ENCODE peak calls at places on chromosome 9, in six cellular contexts. One of them, this sample, is unnamed.
A peak's percentile ranks its signal among the peaks of the same experiment; 100 is the strongest.

GRCh38 chr9:106697390-106697789 is 165.6 kb upstream of the ZNF462 start:
- DNase-seq in cardiac muscle cell: no peak
- DNase-seq in posterior vena cava: no peak
- DNase-seq in HT-29: no peak
- DNase-seq in activated naive CD4-positive, alpha-beta T cell treated with anti-CD3 and anti-CD28 coated beads, Interleukin-2, amount 10 ng/mL, durations not matched to agents 7 days and 5 days: no peak
- DNase-seq in NCI-H1048: no peak
- DNase-seq in this sample: no peak

GRCh38 chr9:7081065-7081600 is 323.4 kb downstream of the KDM4C start:
- DNase-seq in cardiac muscle cell: no peak
- DNase-seq in posterior vena cava: no peak
- DNase-seq in HT-29: no peak
- DNase-seq in activated naive CD4-positive, alpha-beta T cell treated with anti-CD3 and anti-CD28 coated beads, Interleukin-2, amount 10 ng/mL, durations not matched to agents 7 days and 5 days: no peak
- DNase-seq in NCI-H1048: no peak
- DNase-seq in this sample: no peak

GRCh38 chr9:119967867-119968535 is 598.8 kb upstream of the BRINP1 start:
- DNase-seq in cardiac muscle cell: no peak
- DNase-seq in posterior vena cava: no peak
- DNase-seq in HT-29: no peak
- DNase-seq in activated naive CD4-positive, alpha-beta T cell treated with anti-CD3 and anti-CD28 coated beads, Interleukin-2, amount 10 ng/mL, durations not matched to agents 7 days and 5 days: no peak
- DNase-seq in NCI-H1048: no peak
- DNase-seq in this sample: no peak

GRCh38 chr9:70007831-70008230 is 35.8 kb upstream of the MAMDC2 start:
- DNase-seq in cardiac muscle cell: no peak
- DNase-seq in posterior vena cava: no peak
- DNase-seq in HT-29: no peak
- DNase-seq in activated naive CD4-positive, alpha-beta T cell treated with anti-CD3 and anti-CD28 coated beads, Interleukin-2, amount 10 ng/mL, durations not matched to agents 7 days and 5 days: no peak
- DNase-seq in NCI-H1048: no peak
- DNase-seq in this sample: no peak

GRCh38 chr9:125626187-125626586 is 80.8 kb downstream of the MAPKAP1 start:
- DNase-seq in cardiac muscle cell: no peak
- DNase-seq in posterior vena cava: no peak
- DNase-seq in HT-29: no peak
- DNase-seq in activated naive CD4-positive, alpha-beta T cell treated with anti-CD3 and anti-CD28 coated beads, Interleukin-2, amount 10 ng/mL, durations not matched to agents 7 days and 5 days: no peak
- DNase-seq in NCI-H1048: no peak
- DNase-seq in this sample: no peak

GRCh38 chr9:5596173-5596572 is 32.7 kb upstream of the RIC1 start:
- DNase-seq in cardiac muscle cell: no peak
- DNase-seq in posterior vena cava: no peak
- DNase-seq in HT-29: no peak
- DNase-seq in activated naive CD4-positive, alpha-beta T cell treated with anti-CD3 and anti-CD28 coated beads, Interleukin-2, amount 10 ng/mL, durations not matched to agents 7 days and 5 days: no peak
- DNase-seq in NCI-H1048: no peak
- DNase-seq in this sample: no peak

GRCh38 chr9:37549527-37549926 is 26.7 kb downstream of the FBXO10 start:
- DNase-seq in cardiac muscle cell: no peak
- DNase-seq in posterior vena cava: no peak
- DNase-seq in HT-29: no peak
- DNase-seq in activated naive CD4-positive, alpha-beta T cell treated with anti-CD3 and anti-CD28 coated beads, Interleukin-2, amount 10 ng/mL, durations not matched to agents 7 days and 5 days: no peak
- DNase-seq in NCI-H1048: no peak
- DNase-seq in this sample: no peak

GRCh38 chr9:105069285-105070065 is 141.5 kb upstream of the ABCA1 start:
- DNase-seq in cardiac muscle cell: peak; percentile 56
- DNase-seq in posterior vena cava: no peak
- DNase-seq in HT-29: no peak
- DNase-seq in activated naive CD4-positive, alpha-beta T cell treated with anti-CD3 and anti-CD28 coated beads, Interleukin-2, amount 10 ng/mL, durations not matched to agents 7 days and 5 days: no peak
- DNase-seq in NCI-H1048: no peak
- DNase-seq in this sample: no peak

GRCh38 chr9:25702536-25702935 is 24.3 kb upstream of the TUSC1 start:
- DNase-seq in cardiac muscle cell: no peak
- DNase-seq in posterior vena cava: no peak
- DNase-seq in HT-29: no peak
- DNase-seq in activated naive CD4-positive, alpha-beta T cell treated with anti-CD3 and anti-CD28 coated beads, Interleukin-2, amount 10 ng/mL, durations not matched to agents 7 days and 5 days: no peak
- DNase-seq in NCI-H1048: no peak
- DNase-seq in this sample: no peak

GRCh38 chr9:91785403-91785917 is 164.6 kb downstream of the ROR2 start:
- DNase-seq in cardiac muscle cell: no peak
- DNase-seq in posterior vena cava: peak; percentile 49
- DNase-seq in HT-29: no peak
- DNase-seq in activated naive CD4-positive, alpha-beta T cell treated with anti-CD3 and anti-CD28 coated beads, Interleukin-2, amount 10 ng/mL, durations not matched to agents 7 days and 5 days: no peak
- DNase-seq in NCI-H1048: no peak
- DNase-seq in this sample: no peak

GRCh38 chr9:132780230-132781007 is 97.7 kb downstream of the AK8 start:
- DNase-seq in cardiac muscle cell: no peak
- DNase-seq in posterior vena cava: no peak
- DNase-seq in HT-29: no peak
- DNase-seq in activated naive CD4-positive, alpha-beta T cell treated with anti-CD3 and anti-CD28 coated beads, Interleukin-2, amount 10 ng/mL, durations not matched to agents 7 days and 5 days: no peak
- DNase-seq in NCI-H1048: no peak
- DNase-seq in this sample: no peak

GRCh38 chr9:76077537-76077936 is 187.1 kb downstream of the PCSK5 start:
- DNase-seq in cardiac muscle cell: no peak
- DNase-seq in posterior vena cava: no peak
- DNase-seq in HT-29: no peak
- DNase-seq in activated naive CD4-positive, alpha-beta T cell treated with anti-CD3 and anti-CD28 coated beads, Interleukin-2, amount 10 ng/mL, durations not matched to agents 7 days and 5 days: no peak
- DNase-seq in NCI-H1048: no peak
- DNase-seq in this sample: no peak

GRCh38 chr9:94941211-94941875 is 214.8 kb downstream of the AOPEP start:
- DNase-seq in cardiac muscle cell: no peak
- DNase-seq in posterior vena cava: no peak
- DNase-seq in HT-29: peak; percentile 76
- DNase-seq in activated naive CD4-positive, alpha-beta T cell treated with anti-CD3 and anti-CD28 coated beads, Interleukin-2, amount 10 ng/mL, durations not matched to agents 7 days and 5 days: no peak
- DNase-seq in NCI-H1048: no peak
- DNase-seq in this sample: no peak

GRCh38 chr9:36898621-36899020 is 135.4 kb downstream of the PAX5 start:
- DNase-seq in cardiac muscle cell: no peak
- DNase-seq in posterior vena cava: peak; percentile 53
- DNase-seq in HT-29: no peak
- DNase-seq in activated naive CD4-positive, alpha-beta T cell treated with anti-CD3 and anti-CD28 coated beads, Interleukin-2, amount 10 ng/mL, durations not matched to agents 7 days and 5 days: peak; percentile 8
- DNase-seq in NCI-H1048: no peak
- DNase-seq in this sample: no peak

GRCh38 chr9:136696502-136696901 is 9.2 kb upstream of the AGPAT2 start:
- DNase-seq in cardiac muscle cell: no peak
- DNase-seq in posterior vena cava: no peak
- DNase-seq in HT-29: no peak
- DNase-seq in activated naive CD4-positive, alpha-beta T cell treated with anti-CD3 and anti-CD28 coated beads, Interleukin-2, amount 10 ng/mL, durations not matched to agents 7 days and 5 days: no peak
- DNase-seq in NCI-H1048: no peak
- DNase-seq in this sample: no peak

GRCh38 chr9:116207371-116208111 is 54.0 kb downstream of the PAPPA start:
- DNase-seq in cardiac muscle cell: no peak
- DNase-seq in posterior vena cava: no peak
- DNase-seq in HT-29: no peak
- DNase-seq in activated naive CD4-positive, alpha-beta T cell treated with anti-CD3 and anti-CD28 coated beads, Interleukin-2, amount 10 ng/mL, durations not matched to agents 7 days and 5 days: no peak
- DNase-seq in NCI-H1048: no peak
- DNase-seq in this sample: no peak

GRCh38 chr9:121699271-121700164 is 48.1 kb downstream of the DAB2IP start:
- DNase-seq in cardiac muscle cell: no peak
- DNase-seq in posterior vena cava: peak; percentile 90
- DNase-seq in HT-29: no peak
- DNase-seq in activated naive CD4-positive, alpha-beta T cell treated with anti-CD3 and anti-CD28 coated beads, Interleukin-2, amount 10 ng/mL, durations not matched to agents 7 days and 5 days: peak; percentile 80
- DNase-seq in NCI-H1048: no peak
- DNase-seq in this sample: no peak

GRCh38 chr9:132040808-132041207 is 38.9 kb downstream of the MED27 start:
- DNase-seq in cardiac muscle cell: peak; percentile 24
- DNase-seq in posterior vena cava: no peak
- DNase-seq in HT-29: no peak
- DNase-seq in activated naive CD4-positive, alpha-beta T cell treated with anti-CD3 and anti-CD28 coated beads, Interleukin-2, amount 10 ng/mL, durations not matched to agents 7 days and 5 days: no peak
- DNase-seq in NCI-H1048: no peak
- DNase-seq in this sample: no peak

GRCh38 chr9:137278061-137278912 is 761 bp downstream of the TOR4A start:
- DNase-seq in cardiac muscle cell: no peak
- DNase-seq in posterior vena cava: no peak
- DNase-seq in HT-29: peak; percentile 29
- DNase-seq in activated naive CD4-positive, alpha-beta T cell treated with anti-CD3 and anti-CD28 coated beads, Interleukin-2, amount 10 ng/mL, durations not matched to agents 7 days and 5 days: peak; percentile 46
- DNase-seq in NCI-H1048: no peak
- DNase-seq in this sample: no peak

GRCh38 chr9:128127568-128127989 is at the start of gene PTGES2:
- DNase-seq in cardiac muscle cell: peak; percentile 89
- DNase-seq in posterior vena cava: peak; percentile 95
- DNase-seq in HT-29: peak; percentile 86
- DNase-seq in activated naive CD4-positive, alpha-beta T cell treated with anti-CD3 and anti-CD28 coated beads, Interleukin-2, amount 10 ng/mL, durations not matched to agents 7 days and 5 days: peak; percentile 83
- DNase-seq in NCI-H1048: peak; percentile 67
- DNase-seq in this sample: peak; percentile 84

GRCh38 chr9:77765781-77766259 is 117.7 kb upstream of the GNA14 start:
- DNase-seq in cardiac muscle cell: no peak
- DNase-seq in posterior vena cava: no peak
- DNase-seq in HT-29: no peak
- DNase-seq in activated naive CD4-positive, alpha-beta T cell treated with anti-CD3 and anti-CD28 coated beads, Interleukin-2, amount 10 ng/mL, durations not matched to agents 7 days and 5 days: no peak
- DNase-seq in NCI-H1048: no peak
- DNase-seq in this sample: no peak

GRCh38 chr9:117245225-117245624 is 169.6 kb downstream of the ASTN2 start:
- DNase-seq in cardiac muscle cell: peak; percentile 3
- DNase-seq in posterior vena cava: no peak
- DNase-seq in HT-29: no peak
- DNase-seq in activated naive CD4-positive, alpha-beta T cell treated with anti-CD3 and anti-CD28 coated beads, Interleukin-2, amount 10 ng/mL, durations not matched to agents 7 days and 5 days: no peak
- DNase-seq in NCI-H1048: no peak
- DNase-seq in this sample: no peak

GRCh38 chr9:14428781-14429230 is 114.9 kb upstream of the NFIB start:
- DNase-seq in cardiac muscle cell: peak; percentile 89
- DNase-seq in posterior vena cava: peak; percentile 89
- DNase-seq in HT-29: peak; percentile 79
- DNase-seq in activated naive CD4-positive, alpha-beta T cell treated with anti-CD3 and anti-CD28 coated beads, Interleukin-2, amount 10 ng/mL, durations not matched to agents 7 days and 5 days: peak; percentile 54
- DNase-seq in NCI-H1048: peak; percentile 66
- DNase-seq in this sample: peak; percentile 58

GRCh38 chr9:78462616-78463015 is 165.7 kb downstream of the PSAT1 start:
- DNase-seq in cardiac muscle cell: no peak
- DNase-seq in posterior vena cava: no peak
- DNase-seq in HT-29: peak; percentile 9
- DNase-seq in activated naive CD4-positive, alpha-beta T cell treated with anti-CD3 and anti-CD28 coated beads, Interleukin-2, amount 10 ng/mL, durations not matched to agents 7 days and 5 days: no peak
- DNase-seq in NCI-H1048: no peak
- DNase-seq in this sample: no peak

GRCh38 chr9:4596165-4596922 is 65.8 kb upstream of the PLPP6 start:
- DNase-seq in cardiac muscle cell: no peak
- DNase-seq in posterior vena cava: no peak
- DNase-seq in HT-29: no peak
- DNase-seq in activated naive CD4-positive, alpha-beta T cell treated with anti-CD3 and anti-CD28 coated beads, Interleukin-2, amount 10 ng/mL, durations not matched to agents 7 days and 5 days: peak; percentile 76
- DNase-seq in NCI-H1048: no peak
- DNase-seq in this sample: no peak

GRCh38 chr9:15927131-15927530 is 374.3 kb downstream of the CCDC171 start:
- DNase-seq in cardiac muscle cell: no peak
- DNase-seq in posterior vena cava: no peak
- DNase-seq in HT-29: no peak
- DNase-seq in activated naive CD4-positive, alpha-beta T cell treated with anti-CD3 and anti-CD28 coated beads, Interleukin-2, amount 10 ng/mL, durations not matched to agents 7 days and 5 days: no peak
- DNase-seq in NCI-H1048: no peak
- DNase-seq in this sample: no peak

GRCh38 chr9:136720251-136720886 is 8.0 kb downstream of the DIPK1B start:
- DNase-seq in cardiac muscle cell: no peak
- DNase-seq in posterior vena cava: peak; percentile 87
- DNase-seq in HT-29: no peak
- DNase-seq in activated naive CD4-positive, alpha-beta T cell treated with anti-CD3 and anti-CD28 coated beads, Interleukin-2, amount 10 ng/mL, durations not matched to agents 7 days and 5 days: no peak
- DNase-seq in NCI-H1048: no peak
- DNase-seq in this sample: no peak

GRCh38 chr9:3708751-3709150 is 182.9 kb upstream of the RFX3 start:
- DNase-seq in cardiac muscle cell: no peak
- DNase-seq in posterior vena cava: no peak
- DNase-seq in HT-29: no peak
- DNase-seq in activated naive CD4-positive, alpha-beta T cell treated with anti-CD3 and anti-CD28 coated beads, Interleukin-2, amount 10 ng/mL, durations not matched to agents 7 days and 5 days: no peak
- DNase-seq in NCI-H1048: peak; percentile 49
- DNase-seq in this sample: no peak

GRCh38 chr9:129416831-129417604 is 203.9 kb downstream of the C9orf50 start:
- DNase-seq in cardiac muscle cell: no peak
- DNase-seq in posterior vena cava: no peak
- DNase-seq in HT-29: no peak
- DNase-seq in activated naive CD4-positive, alpha-beta T cell treated with anti-CD3 and anti-CD28 coated beads, Interleukin-2, amount 10 ng/mL, durations not matched to agents 7 days and 5 days: no peak
- DNase-seq in NCI-H1048: no peak
- DNase-seq in this sample: no peak

GRCh38 chr9:73162987-73163763 is 11.5 kb downstream of the ANXA1 start:
- DNase-seq in cardiac muscle cell: no peak
- DNase-seq in posterior vena cava: no peak
- DNase-seq in HT-29: peak; percentile 38
- DNase-seq in activated naive CD4-positive, alpha-beta T cell treated with anti-CD3 and anti-CD28 coated beads, Interleukin-2, amount 10 ng/mL, durations not matched to agents 7 days and 5 days: no peak
- DNase-seq in NCI-H1048: peak; percentile 58
- DNase-seq in this sample: no peak

This sample was measured in NCI-H526.